ENCODE peak calls at places on chromosomes 4 and X, in ten cellular contexts. C, B, Q, T, Z, A, I, U, M and V are unnamed samples.

GRCh38 chrX:69293776-69294601 is 128.7 kb upstream of the PJA1 start:
- DNase-seq in C (no peak), B (no peak), Q (no peak), T (no peak), Z (no peak), A (no peak), I (no peak), U (no peak), M (no peak), V (no peak)

GRCh38 chr4:86358176-86358701 is 1.6 kb downstream of the MAPK10 start:
- DNase-seq in C (no peak), B (peak; percentile 50), Q (no peak), T (no peak), Z (no peak), A (no peak), I (no peak), U (no peak), M (no peak), V (no peak)

GRCh38 chr4:54439831-54440243 is 210.7 kb downstream of the PDGFRA start:
- DNase-seq in C (peak; percentile 17), B (peak; percentile 85), Q (peak; percentile 42), T (no peak), Z (no peak), A (peak; percentile 52), I (no peak), U (no peak), M (no peak), V (no peak)

GRCh38 chr4:113086172-113086695 is 36.8 kb downstream of the ANK2 start:
- DNase-seq in C (no peak), B (peak; percentile 4), Q (no peak), T (no peak), Z (no peak), A (no peak), I (no peak), U (no peak), M (no peak), V (no peak)

GRCh38 chrX:3129256-3129655 is 88.0 kb downstream of the ARSF start:
- DNase-seq in C (no peak), B (peak; percentile 25), Q (no peak), T (peak; percentile 7), Z (no peak), A (no peak), I (no peak), U (peak; percentile 3), M (no peak), V (no peak)

GRCh38 chr4:182578402-182578801 is 335.2 kb downstream of the TENM3 start:
- DNase-seq in C (no peak), B (peak; percentile 22), Q (no peak), T (peak; percentile 90), Z (no peak), A (no peak), I (no peak), U (peak; percentile 67), M (no peak), V (no peak)

GRCh38 chr4:74133786-74134499 is 24.0 kb upstream of the MTHFD2L start:
- DNase-seq in C (peak; percentile 48), B (peak; percentile 97), Q (peak; percentile 78), T (peak; percentile 77), Z (peak; percentile 55), A (peak; percentile 72), I (peak; percentile 77), U (peak; percentile 38), M (peak; percentile 1), V (no peak)

GRCh38 chr4:2246384-2247127 is 4.6 kb upstream of the HAUS3 start:
- DNase-seq in C (no peak), B (no peak), Q (no peak), T (no peak), Z (no peak), A (peak; percentile 51), I (peak; percentile 0), U (no peak), M (no peak), V (no peak)

GRCh38 chr4:109319156-109319555 is 16.7 kb upstream of the COL25A1 start:
- DNase-seq in C (no peak), B (no peak), Q (no peak), T (no peak), Z (no peak), A (no peak), I (no peak), U (no peak), M (no peak), V (no peak)

GRCh38 chr4:109315341-109315740 is 12.9 kb upstream of the COL25A1 start:
- DNase-seq in C (no peak), B (no peak), Q (no peak), T (no peak), Z (no peak), A (no peak), I (no peak), U (no peak), M (no peak), V (no peak)

GRCh38 chr4:109313168-109314133 is 11.0 kb upstream of the COL25A1 start:
- DNase-seq in C (no peak), B (no peak), Q (no peak), T (no peak), Z (no peak), A (no peak), I (no peak), U (no peak), M (no peak), V (no peak)

GRCh38 chr4:109319684-109320083 is 17.2 kb upstream of the COL25A1 start:
- DNase-seq in C (no peak), B (no peak), Q (no peak), T (no peak), Z (no peak), A (no peak), I (no peak), U (no peak), M (no peak), V (no peak)

DNA sequence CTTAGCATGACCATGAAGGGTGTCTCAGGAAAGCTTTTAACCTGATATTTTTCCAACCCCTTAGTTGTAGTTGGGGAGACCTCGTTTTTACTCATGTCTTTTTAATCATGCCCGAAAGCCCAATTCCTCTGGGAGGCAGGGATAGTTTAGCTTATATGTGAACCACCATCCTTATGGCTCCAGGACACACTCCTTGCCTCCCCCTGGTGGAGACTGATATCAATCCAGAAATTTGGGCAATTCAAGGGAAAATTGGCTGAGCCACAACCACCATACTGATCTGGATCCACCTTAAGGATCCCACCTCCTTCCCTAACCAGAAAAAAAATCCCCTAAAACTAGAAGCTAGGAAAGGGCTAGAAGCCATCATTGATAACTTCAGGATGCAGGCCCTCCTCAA is 13.4 kb upstream of the COL25A1 start:
- DNase-seq in C (no peak), B (peak; percentile 11), Q (no peak), T (no peak), Z (no peak), A (no peak), I (no peak), U (no peak), M (no peak), V (no peak)
- TF ChIP-seq CTCF in C (no peak), B (no peak), Q (no peak), T (no peak), Z (peak; percentile 24), A (no peak), I (peak; percentile 36), U (no peak), M (no peak), V (peak; percentile 10)

DNA sequence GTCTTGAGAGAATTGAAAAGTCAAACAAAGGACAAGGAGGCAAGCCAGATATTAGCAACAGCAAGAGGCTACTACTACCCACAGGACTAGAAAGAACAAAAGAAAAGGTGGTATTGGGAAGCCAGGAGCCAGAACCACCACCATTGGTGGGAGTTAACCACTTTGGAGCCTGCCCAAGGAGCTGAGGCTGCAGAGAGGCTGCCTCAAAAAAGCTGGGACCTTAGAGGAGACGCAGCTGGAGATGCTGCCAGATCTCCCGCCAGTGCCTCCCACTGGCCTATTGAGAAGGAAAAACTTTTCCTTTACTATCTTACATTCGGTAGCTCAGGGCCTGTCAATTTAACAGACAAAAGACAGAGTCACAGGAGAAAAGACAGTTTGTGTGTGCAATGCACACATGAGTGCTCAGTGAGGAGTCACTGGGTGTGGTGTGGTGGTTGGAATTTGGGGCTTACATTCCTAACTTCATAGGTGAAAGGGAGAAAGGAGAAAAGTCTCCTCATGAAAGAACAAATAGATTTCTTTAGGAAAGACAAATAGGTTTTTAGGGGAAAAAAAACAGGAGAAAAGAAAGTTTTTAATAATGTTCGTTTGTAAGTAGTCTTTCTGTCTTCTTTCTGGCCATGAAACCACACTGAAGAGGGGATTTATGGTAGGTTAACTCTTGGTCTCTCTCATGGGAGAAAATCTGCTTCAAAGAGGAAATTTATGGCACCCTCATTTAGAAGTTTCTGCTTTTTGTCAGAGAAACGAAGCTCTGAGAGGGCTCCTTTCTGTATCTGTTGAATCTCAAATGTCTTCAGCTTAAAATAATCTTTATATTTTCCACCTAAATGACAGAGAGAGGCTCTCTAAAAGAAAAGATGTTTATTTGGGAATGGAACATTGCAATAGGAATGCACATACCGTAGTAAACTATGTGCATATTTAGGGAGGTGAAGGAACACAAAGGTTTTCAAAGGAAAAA is 52.6 kb upstream of the HPSE start:
- DNase-seq in C (no peak), B (peak; percentile 27), Q (no peak), T (peak; percentile 44), Z (no peak), A (no peak), I (no peak), U (peak; percentile 20), M (no peak), V (no peak)
- TF ChIP-seq CTCF in C (no peak), B (peak; percentile 5), Q (no peak), T (no peak), Z (no peak), A (no peak), I (no peak), U (no peak), M (no peak), V (no peak)

DNA sequence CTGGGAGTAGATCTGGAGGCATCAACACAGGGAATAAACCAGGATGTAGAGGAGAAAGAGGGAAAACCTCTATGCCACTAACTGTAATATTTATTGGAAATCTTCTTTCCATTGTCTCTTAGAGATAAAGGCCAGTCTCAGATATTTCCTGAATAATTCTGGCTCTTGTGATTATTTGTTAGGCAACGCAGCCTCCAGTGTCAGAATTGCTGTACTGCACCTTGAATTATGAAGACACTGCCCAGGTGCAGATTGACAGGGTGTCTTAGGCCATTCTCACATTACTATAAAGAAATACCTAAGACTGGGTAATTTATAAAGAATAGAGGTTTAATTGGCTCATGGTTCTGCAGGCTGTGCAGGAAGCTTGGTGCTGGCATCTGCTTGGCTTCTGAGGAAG is 100.7 kb upstream of the ZDHHC15 start:
- DNase-seq in C (no peak), B (no peak), Q (no peak), T (peak; percentile 0), Z (no peak), A (no peak), I (peak; percentile 2), U (no peak), M (no peak), V (no peak)
- TF ChIP-seq CTCF in C (peak; percentile 46), B (no peak), Q (no peak), T (peak; percentile 9), Z (peak; percentile 39), A (no peak), I (peak; percentile 53), U (no peak), M (no peak), V (no peak)

DNA sequence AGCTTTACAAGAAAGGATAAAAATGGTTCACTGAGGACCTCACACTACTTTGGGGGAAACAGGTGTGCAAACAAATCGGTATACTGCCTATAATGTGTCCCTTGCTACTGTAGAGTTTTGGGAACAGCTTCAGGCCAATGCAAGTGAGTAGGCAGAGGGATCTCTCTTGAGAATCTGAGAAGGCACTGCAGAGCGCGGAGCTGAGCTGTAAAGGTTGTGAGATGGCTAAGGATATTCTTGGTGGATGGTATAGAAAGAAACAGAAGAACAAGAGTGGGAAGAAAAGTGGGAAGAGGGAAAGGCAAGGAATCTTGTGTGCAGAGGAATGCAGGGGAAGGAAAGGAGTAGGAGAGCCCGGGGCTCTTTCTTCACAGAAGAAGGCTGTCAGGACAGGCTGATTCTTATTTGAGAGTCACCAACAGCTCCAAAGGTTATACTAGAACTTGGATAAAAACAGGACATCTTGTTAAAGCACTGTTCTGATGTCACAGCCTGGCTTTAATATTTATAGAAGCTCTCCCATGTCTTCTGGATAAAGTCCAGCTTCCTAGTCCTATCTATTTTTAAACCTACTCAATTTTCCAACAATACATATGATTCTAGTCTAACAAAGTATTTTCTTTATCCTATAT is 985.6 kb upstream of the HS3ST1 start:
- DNase-seq in C (no peak), B (no peak), Q (no peak), T (no peak), Z (no peak), A (no peak), I (no peak), U (no peak), M (no peak), V (no peak)
- TF ChIP-seq CTCF in C (no peak), B (no peak), Q (no peak), T (no peak), Z (no peak), A (no peak), I (no peak), U (no peak), M (no peak), V (no peak)